ENCODE peak calls at places on chromosome 16, in seven cellular contexts. J is left lung, K is left ventricle myocardium inferior, Q is heart right ventricle, O is lung, T is PC-3, Y is mesendoderm. R is an unnamed sample.

GRCh38 chr16:21950782-21951521 is 2.2 kb upstream of the UQCRC2 start:
- DNase-seq in J (no peak), Q (no peak), T (peak; percentile 47), Y (peak; percentile 26), O (no peak), K (no peak), R (no peak)

GRCh38 chr16:14522617-14523135 is 107.4 kb downstream of the PARN start:
- DNase-seq in K (no peak), O (no peak), T (no peak), Q (no peak), Y (no peak), J (no peak), R (no peak)

GRCh38 chr16:53080345-53081031 is 25.7 kb downstream of the CHD9 start:
- DNase-seq in Q (peak; percentile 51), Y (peak; percentile 65), J (no peak), T (peak; percentile 69), K (peak; percentile 61), O (no peak), R (peak; percentile 95)

GRCh38 chr16:84763164-84763563 is 56.6 kb upstream of the CRISPLD2 start:
- DNase-seq in Y (no peak), Q (no peak), T (no peak), J (no peak), K (no peak), O (no peak), R (no peak)

GRCh38 chr16:89505204-89506112 is 2.7 kb upstream of the SPG7 start:
- DNase-seq in O (peak; percentile 96), Q (peak; percentile 82), J (peak; percentile 94), T (peak; percentile 90), Y (no peak), K (peak; percentile 88), R (peak; percentile 93)

GRCh38 chr16:86517652-86518258 is 7.4 kb downstream of the FOXF1 start:
- DNase-seq in T (peak; percentile 44), Q (peak; percentile 65), Y (peak; percentile 79), K (peak; percentile 51), J (peak; percentile 57), O (peak; percentile 45), R (no peak)

GRCh38 chr16:64240586-64240985 is 881.3 kb downstream of the CDH11 start:
- DNase-seq in Y (no peak), K (no peak), T (peak; percentile 37), Q (no peak), O (no peak), J (no peak), R (no peak)

GRCh38 chr16:84571010-84571409 is 46.9 kb downstream of the COTL1 start:
- DNase-seq in T (no peak), J (no peak), O (no peak), Q (no peak), K (no peak), Y (no peak), R (no peak)

GRCh38 chr16:89700649-89701424 is 668 bp downstream of the SPATA2L start:
- DNase-seq in Q (no peak), K (no peak), J (peak; percentile 69), O (no peak), T (peak; percentile 57), Y (peak; percentile 83), R (no peak)

GRCh38 chr16:84593825-84594724 is 23.8 kb downstream of the COTL1 start:
- DNase-seq in J (peak; percentile 68), K (no peak), Q (no peak), O (peak; percentile 55), T (no peak), Y (no peak), R (no peak)

GRCh38 chr16:80463776-80464175 is 77.0 kb upstream of the DYNLRB2 start:
- DNase-seq in J (no peak), T (no peak), O (no peak), Y (no peak), Q (no peak), K (no peak), R (no peak)

GRCh38 chr16:50593410-50594139 is 45.4 kb downstream of the NKD1 start:
- DNase-seq in O (no peak), J (no peak), Y (peak; percentile 77), Q (no peak), K (no peak), T (no peak), R (no peak)

GRCh38 chr16:81556715-81557284 is 112.2 kb downstream of the CMIP start:
- DNase-seq in J (no peak), T (no peak), Q (no peak), Y (no peak), O (no peak), K (no peak), R (no peak)

GRCh38 chr16:8946544-8946943 is 17.2 kb downstream of the USP7 start:
- DNase-seq in J (no peak), O (no peak), K (no peak), T (no peak), Y (no peak), Q (no peak), R (no peak)
- H3K4me1 ChIP-seq in J (peaks cover 18% of the 10 kb centered on the region), O (peaks cover 35% of the 10 kb centered on the region), K (peaks cover 99% of the 10 kb centered on the region), T (no peaks in the 10 kb centered on the region), Y (peaks cover 20% of the 10 kb centered on the region), Q (peaks cover 95% of the 10 kb centered on the region), R (peaks cover 95% of the 10 kb centered on the region)

GRCh38 chr16:75169899-75170405 is 21.6 kb downstream of the ZFP1 start:
- DNase-seq in O (no peak), J (no peak), K (no peak), T (no peak), Y (no peak), Q (no peak), R (no peak)
- H3K4me3 ChIP-seq in O (no peak overlapping the region), J (no peak overlapping the region), K (no peak overlapping the region), T (no peak overlapping the region), Y (peak overlapping the region; percentile 42), Q (no peak overlapping the region), R (no peak overlapping the region)

GRCh38 chr16:72939247-72939646 is 108.7 kb downstream of the ZFHX3 start:
- DNase-seq in K (peak; percentile 41), Y (peak; percentile 31), J (no peak), T (peak; percentile 56), O (no peak), Q (no peak), R (no peak)

GRCh38 chr16:72937916-72938315 is 110.0 kb downstream of the ZFHX3 start:
- DNase-seq in J (no peak), O (no peak), K (no peak), Y (no peak), Q (no peak), T (no peak), R (no peak)

GRCh38 chr16:72942021-72942420 is 105.9 kb downstream of the ZFHX3 start:
- DNase-seq in Q (no peak), T (no peak), O (no peak), J (no peak), K (no peak), Y (no peak), R (no peak)

GRCh38 chr16:72938426-72939164 is 109.3 kb downstream of the ZFHX3 start:
- DNase-seq in T (peak; percentile 67), Q (peak; percentile 83), O (peak; percentile 68), Y (no peak), K (peak; percentile 92), J (peak; percentile 74), R (no peak)

GRCh38 chr16:72940886-72941285 is 107.0 kb downstream of the ZFHX3 start:
- DNase-seq in O (no peak), Y (no peak), K (no peak), Q (no peak), J (no peak), T (no peak), R (no peak)
- H3K4me1 ChIP-seq in O (peaks cover 6% of the 10 kb centered on the region), Y (no peaks in the 10 kb centered on the region), K (peaks cover 45% of the 10 kb centered on the region), Q (peaks cover 43% of the 10 kb centered on the region), J (peaks cover 3% of the 10 kb centered on the region), T (peaks cover 35% of the 10 kb centered on the region), R (peaks cover 38% of the 10 kb centered on the region)

DNA sequence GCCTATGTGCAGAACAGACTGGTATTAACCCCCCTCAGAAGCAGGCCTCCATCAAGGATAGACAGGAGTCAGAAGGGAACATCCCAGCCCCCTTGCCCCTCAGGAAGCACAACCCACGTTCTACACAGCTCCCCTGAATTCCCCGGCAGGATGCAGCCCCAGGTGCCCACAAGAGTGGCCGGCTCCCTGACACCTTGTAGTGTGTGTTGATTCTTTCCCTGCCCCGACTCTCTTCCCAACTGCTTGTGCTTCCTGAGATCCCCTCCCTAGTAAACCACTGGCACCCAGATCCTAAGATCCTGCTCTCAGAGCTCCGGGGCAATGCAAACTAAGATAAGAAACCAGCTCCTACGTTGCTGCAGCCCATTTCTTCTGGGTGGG is 34.8 kb upstream of the LITAF start:
- DNase-seq in Q (no peak), J (no peak), K (no peak), Y (no peak), O (no peak), T (no peak), R (no peak)
- H3K4me3 ChIP-seq in Q (peak overlapping the region; percentile 22), J (no peak overlapping the region), K (peak overlapping the region; percentile 41), Y (no peak overlapping the region), O (no peak overlapping the region), T (no peak overlapping the region), R (peak overlapping the region; percentile 39)

R was measured in vagina.